ENCODE peak calls at places on chromosomes 2 and 18, in ten cellular contexts. Z, R, Q, B, Y, L, M, T, D and F are unnamed samples.

GRCh38 chr2:95025406-95026319 is at the start of gene MAL:
- DNase-seq in Z (no peak), R (no peak), Q (peak; percentile 64), B (peak; percentile 45), Y (no peak), L (peak; percentile 60), M (peak; percentile 78), T (no peak), D (peak; percentile 43), F (no peak)

GRCh38 chr2:28976584-28976983 is 4.5 kb upstream of the TOGARAM2 start:
- DNase-seq in Z (no peak), R (no peak), Q (no peak), B (peak; percentile 90), Y (no peak), L (no peak), M (peak; percentile 92), T (no peak), D (peak; percentile 47), F (peak; percentile 93)

GRCh38 chr2:160062283-160063005 is at the start of gene PLA2R1:
- DNase-seq in Z (no peak), R (no peak), Q (no peak), B (peak; percentile 43), Y (no peak), L (peak; percentile 73), M (peak; percentile 29), T (peak; percentile 87), D (peak; percentile 75), F (peak; percentile 38)

GRCh38 chr2:218260742-218261423 is at the start of gene GPBAR1:
- DNase-seq in Z (no peak), R (no peak), Q (no peak), B (peak; percentile 78), Y (no peak), L (peak; percentile 68), M (no peak), T (no peak), D (no peak), F (no peak)

GRCh38 chr2:189177441-189177840 is 2.1 kb downstream of the COL5A2 start:
- DNase-seq in Z (no peak), R (no peak), Q (no peak), B (no peak), Y (no peak), L (no peak), M (no peak), T (no peak), D (no peak), F (no peak)

GRCh38 chr2:217802261-217802660 is 200.5 kb downstream of the TNS1 start:
- DNase-seq in Z (no peak), R (no peak), Q (no peak), B (no peak), Y (no peak), L (no peak), M (no peak), T (no peak), D (no peak), F (no peak)

GRCh38 chr2:26694001-26694400 is 1.5 kb downstream of the KCNK3 start:
- DNase-seq in Z (no peak), R (no peak), Q (no peak), B (no peak), Y (no peak), L (no peak), M (no peak), T (no peak), D (no peak), F (no peak)

GRCh38 chr2:112706170-112706664 is 14.6 kb upstream of the NT5DC4 start:
- DNase-seq in Z (no peak), R (no peak), Q (peak; percentile 79), B (no peak), Y (no peak), L (no peak), M (peak; percentile 50), T (peak; percentile 40), D (no peak), F (peak; percentile 86)

GRCh38 chr2:19021100-19021476 is 337.3 kb downstream of the OSR1 start:
- DNase-seq in Z (no peak), R (no peak), Q (no peak), B (no peak), Y (no peak), L (no peak), M (peak; percentile 10), T (no peak), D (peak; percentile 79), F (peak; percentile 92)

GRCh38 chr2:160332318-160332717 is 132.2 kb upstream of the ITGB6 start:
- DNase-seq in Z (no peak), R (no peak), Q (no peak), B (no peak), Y (no peak), L (no peak), M (no peak), T (no peak), D (no peak), F (peak; percentile 50)

GRCh38 chr18:5903386-5903785 is 8.1 kb upstream of the TMEM200C start:
- DNase-seq in Z (no peak), R (no peak), Q (no peak), B (no peak), Y (no peak), L (no peak), M (no peak), T (no peak), D (no peak), F (no peak)

GRCh38 chr2:120053891-120054290 is 41.0 kb downstream of the EPB41L5 start:
- DNase-seq in Z (no peak), R (no peak), Q (no peak), B (no peak), Y (no peak), L (no peak), M (no peak), T (no peak), D (no peak), F (peak; percentile 64)

GRCh38 chr18:22980394-22980793 is 47.3 kb downstream of the RBBP8 start:
- DNase-seq in Z (no peak), R (no peak), Q (no peak), B (no peak), Y (no peak), L (no peak), M (no peak), T (no peak), D (no peak), F (no peak)

GRCh38 chr2:37706784-37707183 is 35.3 kb upstream of the CDC42EP3 start:
- DNase-seq in Z (no peak), R (no peak), Q (no peak), B (no peak), Y (no peak), L (no peak), M (no peak), T (no peak), D (no peak), F (no peak)

GRCh38 chr2:33620-34019 is 12.7 kb downstream of the FAM110C start:
- DNase-seq in Z (no peak), R (no peak), Q (peak; percentile 54), B (peak; percentile 61), Y (no peak), L (no peak), M (peak; percentile 56), T (no peak), D (no peak), F (peak; percentile 97)

GRCh38 chr18:45825258-45825744 is at the start of gene SIGLEC15:
- DNase-seq in Z (no peak), R (no peak), Q (no peak), B (no peak), Y (no peak), L (no peak), M (no peak), T (peak; percentile 76), D (no peak), F (no peak)

GRCh38 chr2:71781695-71782228 is 328.4 kb downstream of the DYSF start:
- DNase-seq in Z (no peak), R (no peak), Q (no peak), B (no peak), Y (no peak), L (no peak), M (no peak), T (peak; percentile 62), D (no peak), F (no peak)

GRCh38 chr2:23926289-23926749 is 604 bp downstream of the ATAD2B start:
- DNase-seq in Z (peak; percentile 69), R (no peak), Q (no peak), B (peak; percentile 41), Y (no peak), L (peak; percentile 46), M (peak; percentile 37), T (peak; percentile 86), D (peak; percentile 55), F (no peak)

GRCh38 chr2:129758461-129759185 is 220.8 kb upstream of the RAB6C start:
- DNase-seq in Z (no peak), R (no peak), Q (no peak), B (no peak), Y (no peak), L (no peak), M (no peak), T (peak; percentile 76), D (no peak), F (no peak)

GRCh38 chr18:59057493-59057795 is 82.2 kb upstream of the SEC11C start:
- DNase-seq in Z (no peak), R (no peak), Q (no peak), B (no peak), Y (no peak), L (no peak), M (no peak), T (no peak), D (no peak), F (no peak)

GRCh38 chr2:37873229-37873628 is 51.9 kb upstream of the RMDN2 start:
- DNase-seq in Z (no peak), R (no peak), Q (no peak), B (no peak), Y (no peak), L (no peak), M (no peak), T (no peak), D (no peak), F (no peak)

GRCh38 chr2:60995376-60995775 is 22.1 kb upstream of the PEX13 start:
- DNase-seq in Z (no peak), R (no peak), Q (no peak), B (no peak), Y (no peak), L (no peak), M (no peak), T (no peak), D (no peak), F (no peak)

GRCh38 chr2:165016772-165017411 is 61.6 kb upstream of the SLC38A11 start:
- DNase-seq in Z (no peak), R (no peak), Q (no peak), B (peak; percentile 39), Y (peak; percentile 58), L (peak; percentile 45), M (peak; percentile 4), T (no peak), D (peak; percentile 59), F (peak; percentile 53)

GRCh38 chr2:71800106-71800809 is 346.9 kb downstream of the DYSF start:
- DNase-seq in Z (no peak), R (no peak), Q (no peak), B (no peak), Y (no peak), L (no peak), M (no peak), T (no peak), D (no peak), F (no peak)

GRCh38 chr18:8424917-8425725 is 184.1 kb upstream of the RAB12 start:
- DNase-seq in Z (no peak), R (no peak), Q (no peak), B (peak; percentile 12), Y (no peak), L (no peak), M (peak; percentile 80), T (peak; percentile 74), D (peak; percentile 36), F (peak; percentile 86)

GRCh38 chr2:62568983-62569837 is 63.2 kb upstream of the TMEM17 start:
- DNase-seq in Z (no peak), R (no peak), Q (no peak), B (peak; percentile 6), Y (no peak), L (no peak), M (no peak), T (no peak), D (no peak), F (peak; percentile 17)

GRCh38 chr2:178279142-178279541 is 84.8 kb downstream of the OSBPL6 start:
- DNase-seq in Z (no peak), R (no peak), Q (no peak), B (no peak), Y (no peak), L (no peak), M (peak; percentile 35), T (no peak), D (peak; percentile 20), F (peak; percentile 95)

GRCh38 chr2:208134928-208135586 is 5.4 kb upstream of the CRYGC start:
- DNase-seq in Z (no peak), R (no peak), Q (no peak), B (no peak), Y (no peak), L (no peak), M (no peak), T (no peak), D (no peak), F (peak; percentile 16)